ENCODE peak calls at places on chromosomes 12 and 14, in seven cellular contexts. Q is progenitor cell of endocrine pancreas; R is fibroblast of lung; B is myocyte; F is stimulated activated CD8-positive, alpha-beta memory T cell treated with anti-CD3 and anti-CD28 coated beads, Interleukin-4, amount 100 ng/mL, for 24 hours; G is activated CD4-positive, alpha-beta T cell treated with anti-CD3 and anti-CD28 coated beads, Interleukin-2, amount 50 U/mL, for 1 hour; X is RPMI7951. J is an unnamed sample.

GRCh38 chr14:92514844-92515509 is 1.4 kb downstream of the RIN3 start:
- DNase-seq in B (no peak), G (no peak), Q (no peak), X (no peak), F (no peak), R (no peak), J (no peak)

GRCh38 chr14:28576523-28576922 is 190.1 kb upstream of the FOXG1 start:
- DNase-seq in F (no peak), G (no peak), R (no peak), X (peak; percentile 64), Q (no peak), B (no peak), J (no peak)

GRCh38 chr12:92719674-92720073 is 16.9 kb downstream of the PLEKHG7 start:
- DNase-seq in X (peak; percentile 17), F (no peak), G (no peak), Q (no peak), R (peak; percentile 65), B (peak; percentile 71), J (no peak)

GRCh38 chr12:18932715-18933114 is 194.8 kb downstream of the CAPZA3 start:
- DNase-seq in R (peak; percentile 35), Q (no peak), X (no peak), F (no peak), G (no peak), B (no peak), J (no peak)

GRCh38 chr14:97776890-97777564 is 979.8 kb downstream of the VRK1 start:
- DNase-seq in F (no peak), G (no peak), R (no peak), B (no peak), Q (no peak), X (no peak), J (peak; percentile 21)

GRCh38 chr12:50533203-50533584 is 28.4 kb downstream of the DIP2B start:
- DNase-seq in F (no peak), G (no peak), X (no peak), Q (no peak), B (no peak), R (no peak), J (no peak)

GRCh38 chr14:26427059-26427458 is 170.8 kb downstream of the NOVA1 start:
- DNase-seq in R (peak; percentile 78), X (no peak), B (no peak), G (no peak), F (no peak), Q (no peak), J (no peak)

GRCh38 chr12:76024102-76024781 is 7.3 kb downstream of the PHLDA1 start:
- DNase-seq in G (no peak), X (peak; percentile 34), F (no peak), R (peak; percentile 15), B (no peak), Q (no peak), J (no peak)

GRCh38 chr12:27163048-27163715 is 80.8 kb upstream of the C12orf71 start:
- DNase-seq in R (peak; percentile 81), Q (no peak), G (no peak), X (peak; percentile 51), B (peak; percentile 44), F (no peak), J (no peak)

GRCh38 chr12:58064681-58065080 is 123.3 kb downstream of the ATP23 start:
- DNase-seq in G (no peak), F (no peak), B (no peak), Q (no peak), X (no peak), R (no peak), J (no peak)

GRCh38 chr14:69685217-69685616 is 73.8 kb downstream of the SUSD6 start:
- DNase-seq in B (peak; percentile 43), Q (no peak), G (peak; percentile 23), F (peak; percentile 45), X (peak; percentile 37), R (peak; percentile 59), J (no peak)

GRCh38 chr12:105120551-105120950 is 13.0 kb downstream of the WASHC4 start:
- DNase-seq in F (no peak), R (peak; percentile 26), Q (no peak), B (no peak), G (no peak), X (peak; percentile 1), J (no peak)

GRCh38 chr14:34997762-34998161 is 15.0 kb downstream of the SRP54 start:
- DNase-seq in R (peak; percentile 3), Q (no peak), F (no peak), G (no peak), B (peak; percentile 49), X (no peak), J (no peak)

GRCh38 chr12:123273166-123273565 is 1.5 kb upstream of the CDK2AP1 start:
- DNase-seq in Q (no peak), R (no peak), G (no peak), B (no peak), F (no peak), X (no peak), J (no peak)

GRCh38 chr14:89767861-89768268 is 186.7 kb downstream of the EFCAB11 start:
- DNase-seq in R (peak; percentile 48), F (peak; percentile 24), B (peak; percentile 41), X (peak; percentile 40), G (peak; percentile 64), Q (no peak), J (peak; percentile 77)

GRCh38 chr12:50634379-50634778 is 129.5 kb upstream of the ATF1 start:
- DNase-seq in F (no peak), R (no peak), X (no peak), G (no peak), B (no peak), Q (no peak), J (no peak)

GRCh38 chr12:69966409-69966808 is 141.4 kb downstream of the MYRFL start:
- DNase-seq in R (peak; percentile 70), Q (no peak), B (peak; percentile 68), G (no peak), X (peak; percentile 81), F (no peak), J (no peak)

GRCh38 chr12:89825591-89826449 is 117.2 kb upstream of the ATP2B1 start:
- DNase-seq in Q (no peak), X (peak; percentile 76), F (no peak), B (peak; percentile 40), R (peak; percentile 40), G (no peak), J (no peak)

GRCh38 chr14:96254696-96255095 is 1.3 kb upstream of the BDKRB1 start:
- DNase-seq in F (no peak), X (no peak), R (no peak), B (no peak), G (no peak), Q (no peak), J (no peak)

GRCh38 chr14:51410846-51411245 is 170.8 kb downstream of the TMX1 start:
- DNase-seq in Q (no peak), R (no peak), G (no peak), B (no peak), X (no peak), F (no peak), J (no peak)

GRCh38 chr12:66352197-66352596 is 49.9 kb downstream of the HELB start:
- DNase-seq in G (no peak), Q (peak; percentile 17), F (no peak), R (peak; percentile 4), B (peak; percentile 10), X (peak; percentile 1), J (no peak)

GRCh38 chr12:92769124-92769901 is 66.5 kb downstream of the PLEKHG7 start:
- DNase-seq in R (peak; percentile 37), B (peak; percentile 83), F (no peak), G (no peak), X (no peak), Q (no peak), J (peak; percentile 8)

GRCh38 chr12:97713972-97714588 is 251.5 kb downstream of the RMST start:
- DNase-seq in R (no peak), F (no peak), G (no peak), Q (no peak), X (no peak), B (no peak), J (no peak)

GRCh38 chr12:1205512-1206060 is 214.6 kb downstream of the ERC1 start:
- DNase-seq in F (no peak), X (peak; percentile 32), G (no peak), R (peak; percentile 57), B (no peak), Q (no peak), J (no peak)

GRCh38 chr12:76080017-76080728 is 4.3 kb downstream of the NAP1L1 start:
- DNase-seq in F (no peak), R (peak; percentile 58), G (no peak), B (no peak), Q (no peak), X (no peak), J (no peak)

GRCh38 chr14:37195327-37195726 is 2.4 kb upstream of the MIPOL1 start:
- DNase-seq in B (no peak), Q (no peak), G (no peak), X (peak; percentile 7), R (peak; percentile 74), F (no peak), J (no peak)

GRCh38 chr12:4451694-4452093 is 6.1 kb upstream of the FGF6 start:
- DNase-seq in G (no peak), Q (no peak), X (no peak), R (no peak), F (no peak), B (no peak), J (no peak)

GRCh38 chr14:100221419-100222218 is 17.3 kb upstream of the YY1 start:
- DNase-seq in B (no peak), R (peak; percentile 67), Q (peak; percentile 47), F (peak; percentile 55), G (peak; percentile 63), X (peak; percentile 53), J (peak; percentile 76)

GRCh38 chr12:111284709-111285108 is 84.2 kb downstream of the PHETA1 start:
- DNase-seq in Q (no peak), G (no peak), F (no peak), R (no peak), X (no peak), B (no peak), J (no peak)

GRCh38 chr14:69519253-69519661 is 34.7 kb downstream of the PLEKHD1 start:
- DNase-seq in B (no peak), X (no peak), R (no peak), Q (no peak), G (no peak), F (no peak), J (no peak)

GRCh38 chr12:57005980-57006808 is at the start of gene ZBTB39:
- DNase-seq in R (peak; percentile 51), X (peak; percentile 57), Q (peak; percentile 64), F (peak; percentile 50), B (peak; percentile 67), G (peak; percentile 65), J (peak; percentile 64)

GRCh38 chr14:93959239-93960107 is 16.9 kb downstream of the ASB2 start:
- DNase-seq in B (peak; percentile 68), X (peak; percentile 98), R (peak; percentile 90), Q (no peak), G (peak; percentile 88), F (peak; percentile 85), J (peak; percentile 70)

GRCh38 chr12:3533703-3534386 is 42.8 kb downstream of the PRMT8 start:
- DNase-seq in R (no peak), B (peak; percentile 43), Q (no peak), X (peak; percentile 33), G (no peak), F (no peak), J (no peak)

GRCh38 chr14:96105921-96106441 is 66.8 kb downstream of the C14orf132 start:
- DNase-seq in F (no peak), Q (no peak), R (peak; percentile 66), G (no peak), B (no peak), X (no peak), J (no peak)

GRCh38 chr14:61927015-61927414 is 164.8 kb downstream of the SNAPC1 start:
- DNase-seq in X (peak; percentile 70), G (no peak), B (no peak), Q (no peak), R (peak; percentile 80), F (no peak), J (no peak)

J was measured in naive thymus-derived CD4-positive, alpha-beta T cell.